ENCODE peak calls at places on chromosomes 4 and X, in four cellular contexts. C, A, H and B are unnamed samples.

GRCh38 chr4:159051245-159052071 is 51.4 kb upstream of the RAPGEF2 start:
- DNase-seq in C (no peak), H (no peak), A (no peak), B (no peak)

GRCh38 chr4:26858035-26858918 is 2.4 kb upstream of the STIM2 start:
- DNase-seq in H (no peak), C (peak; percentile 10), A (no peak), B (no peak)

GRCh38 chrX:138748480-138748879 is 37.0 kb upstream of the FGF13 start:
- DNase-seq in C (no peak), H (peak; percentile 11), A (no peak), B (no peak)

GRCh38 chr4:156888762-156889161 is 82.8 kb downstream of the PDGFC start:
- DNase-seq in A (no peak), C (no peak), H (peak; percentile 13), B (peak; percentile 48)

GRCh38 chr4:38948551-38948950 is 80.9 kb downstream of the FAM114A1 start:
- DNase-seq in C (no peak), H (peak; percentile 85), A (no peak), B (peak; percentile 72)

GRCh38 chr4:73414936-73415271 is 10.8 kb downstream of the ALB start:
- DNase-seq in A (no peak), C (no peak), H (no peak), B (no peak)

GRCh38 chr4:144754562-144755410 is 108.8 kb downstream of the HHIP start:
- DNase-seq in A (no peak), C (no peak), H (peak; percentile 28), B (peak; percentile 5)

GRCh38 chrX:48794993-48795501 is 6.8 kb upstream of the HDAC6 start:
- DNase-seq in A (no peak), C (no peak), H (no peak), B (peak; percentile 48)

GRCh38 chrX:19825271-19825670 is 62.1 kb downstream of the SH3KBP1 start:
- DNase-seq in A (no peak), C (no peak), H (no peak), B (no peak)

GRCh38 chr4:36242629-36243354 is 1.5 kb downstream of the ARAP2 start:
- DNase-seq in C (no peak), A (no peak), H (no peak), B (no peak)

GRCh38 chr4:36243355-36244256 is 708 bp downstream of the ARAP2 start:
- DNase-seq in H (no peak), A (peak; percentile 64), C (peak; percentile 4), B (no peak)

GRCh38 chr4:36244257-36245084 is at the start of gene ARAP2:
- DNase-seq in A (peak; percentile 47), C (peak; percentile 19), H (no peak), B (peak; percentile 70)

GRCh38 chr4:36237366-36238353 is 6.7 kb downstream of the ARAP2 start:
- DNase-seq in H (no peak), A (no peak), C (no peak), B (no peak)

GRCh38 chr4:36241771-36242170 is 2.5 kb downstream of the ARAP2 start:
- DNase-seq in H (no peak), A (no peak), C (no peak), B (no peak)
- H3K4me3 ChIP-seq in H (no peak overlapping the region), A (peak overlapping the region; percentile 60), C (no peak overlapping the region), B (no peak overlapping the region)

DNA sequence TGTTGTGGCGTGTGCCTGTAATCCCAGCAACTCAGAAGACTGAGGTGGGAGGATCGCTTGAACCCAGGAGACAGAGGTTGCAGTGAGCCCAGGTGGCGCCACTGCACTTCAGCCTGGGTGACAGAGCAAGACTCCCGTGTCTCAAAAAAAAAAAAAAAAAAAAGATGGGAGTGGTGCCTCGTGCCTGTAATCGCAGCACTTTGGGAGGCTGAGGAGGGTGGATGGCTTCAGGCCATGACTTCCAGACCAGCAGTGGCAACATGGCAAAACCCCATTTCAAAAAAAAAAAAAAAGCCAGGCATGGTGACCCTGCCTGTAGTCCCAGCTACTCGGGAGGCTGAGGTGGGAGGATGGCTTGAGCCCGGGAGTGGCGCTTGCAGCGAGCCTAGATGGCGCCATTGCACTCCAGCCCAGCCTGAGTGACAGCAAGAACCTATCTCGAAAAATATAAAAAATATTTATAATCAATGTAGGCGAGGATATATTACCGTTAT is 27.0 kb downstream of the EIF2S3 start:
- DNase-seq in H (peak; percentile 18), A (peak; percentile 58), C (peak; percentile 51), B (peak; percentile 16)
- TF ChIP-seq CTCF in H (peak; percentile 67), A (peak; percentile 28), C (peak; percentile 73), B (peak; percentile 62)

GRCh38 chr4:36823199-36823967 is 421.2 kb upstream of the NWD2 start:
- DNase-seq in H (no peak), C (no peak), A (no peak), B (no peak)
- H3K4me3 ChIP-seq in H (no peak overlapping the region), C (no peak overlapping the region), A (no peak overlapping the region), B (no peak overlapping the region)

DNA sequence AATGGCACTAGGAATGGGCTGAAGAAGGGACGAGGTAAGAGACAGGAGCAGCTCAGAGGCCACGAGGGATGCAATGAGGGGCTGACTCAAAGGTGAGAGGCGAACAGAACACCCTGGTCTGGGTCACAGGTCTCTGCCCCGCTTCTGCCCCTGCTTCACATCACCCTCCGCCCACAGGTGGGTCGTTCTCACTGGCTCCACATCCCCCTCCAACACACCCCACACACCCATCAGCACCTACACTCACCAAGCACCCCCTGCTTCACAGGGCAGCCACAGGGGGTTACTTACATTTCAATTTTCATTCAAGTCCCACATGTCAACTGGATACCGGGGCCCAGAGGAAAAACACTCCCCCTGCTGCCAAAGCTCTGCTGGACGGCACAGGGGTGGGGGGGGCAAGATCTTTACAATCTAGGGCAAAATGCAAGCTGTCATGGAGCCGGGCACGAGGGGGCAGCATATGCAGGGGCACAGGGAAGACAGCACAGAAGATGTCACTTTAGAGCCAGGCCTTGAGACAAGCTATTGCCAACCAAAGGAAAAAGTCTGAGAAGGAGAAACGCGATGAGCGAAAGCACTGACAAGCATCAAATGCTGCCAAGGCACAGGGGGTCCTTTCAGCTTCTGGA is 94.1 kb downstream of the AFAP1 start:
- DNase-seq in H (no peak), C (no peak), A (no peak), B (no peak)
- TF ChIP-seq CTCF in H (peak; percentile 50), C (peak; percentile 29), A (no peak), B (peak; percentile 2)